ENCODE peak calls at places on chromosomes 7 and 10, in nine cellular contexts. F, J, Z, V, H, C, K, N and E are unnamed samples.

GRCh38 chr10:132856869-132857524 is 71.0 kb upstream of the NKX6-2 start:
- DNase-seq in C (no peak), J (no peak), K (no peak), H (no peak), Z (no peak), V (peak), N (no peak), F (no peak), E (no peak)

GRCh38 chr7:140027866-140028265 is 34.9 kb downstream of the PARP12 start:
- DNase-seq in V (no peak), C (no peak), N (no peak), K (no peak), J (no peak), H (no peak), F (no peak), Z (no peak), E (no peak)

GRCh38 chr7:140594131-140594691 is 46.4 kb downstream of the DENND2A start:
- DNase-seq in J (peak), V (no peak), N (no peak), H (no peak), C (no peak), Z (no peak), F (no peak), K (peak), E (no peak)

GRCh38 chr10:73218466-73219191 is 28.4 kb downstream of the DNAJC9 start:
- DNase-seq in K (peak), V (no peak), N (no peak), H (peak), F (no peak), C (no peak), J (no peak), Z (no peak), E (no peak)

GRCh38 chr10:89861584-89862287 is 160.3 kb downstream of the KIF20B start:
- DNase-seq in H (peak), N (no peak), C (peak), V (no peak), F (no peak), Z (no peak), J (no peak), K (no peak), E (peak)

GRCh38 chr10:77104459-77104980 is 533.1 kb downstream of the KCNMA1 start:
- DNase-seq in J (peak), N (no peak), F (no peak), C (peak), Z (no peak), H (no peak), K (no peak), V (peak), E (no peak)

GRCh38 chr7:129245533-129245932 is 20.7 kb downstream of the AHCYL2 start:
- DNase-seq in C (no peak), Z (no peak), H (no peak), V (no peak), F (no peak), N (no peak), J (no peak), K (no peak), E (no peak)

GRCh38 chr7:135467207-135467711 is 42.6 kb downstream of the CNOT4 start:
- DNase-seq in C (no peak), J (no peak), K (no peak), V (no peak), H (peak), Z (no peak), N (no peak), F (no peak), E (no peak)

GRCh38 chr10:35643151-35643975 is 1.3 kb upstream of the FZD8 start:
- DNase-seq in H (peak), F (peak), N (peak), K (peak), C (peak), V (peak), Z (peak), J (peak), E (peak)

GRCh38 chr7:77393261-77393660 is 22.9 kb downstream of the GSAP start:
- DNase-seq in V (no peak), Z (no peak), F (no peak), H (no peak), K (no peak), N (no peak), J (no peak), C (no peak), E (no peak)

GRCh38 chr10:109178576-109178975 is 744.7 kb downstream of the XPNPEP1 start:
- DNase-seq in K (no peak), H (no peak), N (no peak), C (no peak), J (no peak), Z (no peak), F (no peak), V (no peak), E (no peak)

GRCh38 chr7:94183289-94183749 is 179.2 kb upstream of the BET1 start:
- DNase-seq in V (no peak), F (no peak), H (peak), C (peak), N (peak), K (peak), J (no peak), Z (no peak), E (no peak)

GRCh38 chr7:99021941-99022560 is 121.9 kb downstream of the SMURF1 start:
- DNase-seq in K (peak), Z (no peak), F (peak), H (no peak), J (no peak), V (peak), N (no peak), C (no peak), E (no peak)

GRCh38 chr7:130921391-130922180 is 187.6 kb upstream of the KLF14 start:
- DNase-seq in K (peak), J (peak), F (peak), Z (peak), N (no peak), H (no peak), V (peak), C (no peak), E (no peak)

GRCh38 chr10:99612167-99612831 is 7.9 kb downstream of the SLC25A28 start:
- DNase-seq in C (peak), K (peak), V (no peak), H (peak), N (peak), J (no peak), F (no peak), Z (peak), E (peak)

GRCh38 chr7:19111474-19112143 is 5.8 kb downstream of the TWIST1 start:
- DNase-seq in V (no peak), J (no peak), C (no peak), K (no peak), F (no peak), H (no peak), Z (no peak), N (no peak), E (no peak)

GRCh38 chr10:62934258-62934657 is 118.1 kb upstream of the EGR2 start:
- DNase-seq in N (no peak), K (no peak), J (no peak), F (no peak), C (no peak), V (no peak), Z (no peak), H (no peak), E (no peak)

GRCh38 chr10:123552760-123553554 is 113.2 kb upstream of the GPR26 start:
- DNase-seq in C (no peak), V (peak), H (no peak), N (no peak), J (no peak), Z (no peak), F (no peak), K (no peak), E (no peak)

GRCh38 chr7:10973942-10974716 is 457 bp downstream of the PHF14 start:
- DNase-seq in K (peak), J (no peak), Z (no peak), F (peak), H (peak), N (no peak), C (peak), V (no peak), E (peak)

GRCh38 chr10:113283189-113283588 is 269.7 kb upstream of the HABP2 start:
- DNase-seq in N (no peak), K (no peak), V (no peak), J (no peak), Z (no peak), F (no peak), H (no peak), C (no peak), E (no peak)

GRCh38 chr7:45124351-45124750 is 12.9 kb upstream of the TBRG4 start:
- DNase-seq in V (no peak), F (no peak), K (no peak), H (no peak), C (no peak), N (no peak), J (no peak), Z (no peak), E (peak)

GRCh38 chr7:75716992-75717626 is 21.6 kb downstream of the HIP1 start:
- DNase-seq in C (peak), V (no peak), H (no peak), Z (no peak), N (no peak), J (no peak), K (peak), F (no peak), E (no peak)

GRCh38 chr10:117449636-117450035 is 74.4 kb upstream of the PDZD8 start:
- DNase-seq in N (no peak), V (no peak), K (peak), C (no peak), H (no peak), Z (no peak), F (peak), J (no peak), E (no peak)

GRCh38 chr10:1546431-1547110 is 190.8 kb downstream of the ADARB2 start:
- DNase-seq in V (no peak), Z (no peak), K (no peak), C (no peak), F (peak), H (no peak), N (no peak), J (no peak), E (no peak)

GRCh38 chr10:13536674-13537366 is 8.0 kb upstream of the BEND7 start:
- DNase-seq in H (peak), J (peak), C (peak), Z (peak), K (peak), V (peak), N (peak), F (peak), E (peak)

GRCh38 chr7:155495440-155496248 is 37.7 kb downstream of the EN2 start:
- DNase-seq in K (no peak), J (no peak), Z (no peak), F (no peak), V (no peak), N (no peak), C (no peak), H (no peak), E (no peak)

GRCh38 chr7:50379082-50379481 is 71.1 kb downstream of the FIGNL1 start:
- DNase-seq in Z (no peak), K (no peak), C (no peak), F (no peak), J (no peak), N (no peak), H (peak), V (peak), E (peak)

GRCh38 chr7:81584667-81585066 is 185.2 kb downstream of the HGF start:
- DNase-seq in J (no peak), C (no peak), Z (no peak), K (no peak), V (no peak), H (no peak), F (no peak), N (no peak), E (no peak)

GRCh38 chr7:46385662-46386309 is 464.7 kb upstream of the IGFBP3 start:
- DNase-seq in C (peak), K (no peak), V (no peak), F (no peak), Z (no peak), J (no peak), H (no peak), N (no peak), E (no peak)

GRCh38 chr10:11018426-11018818 is 750 bp downstream of the CELF2 start:
- DNase-seq in K (peak), J (peak), C (peak), N (peak), H (peak), Z (no peak), F (no peak), V (no peak), E (peak)

GRCh38 chr7:115019882-115020605 is 98.2 kb downstream of the MDFIC start:
- DNase-seq in V (no peak), J (no peak), C (no peak), K (no peak), Z (no peak), N (no peak), H (no peak), F (no peak), E (no peak)

GRCh38 chr7:32941996-32942782 is 15.1 kb upstream of the FKBP9 start:
- DNase-seq in J (peak), F (peak), K (peak), V (peak), Z (peak), C (peak), N (no peak), H (peak), E (peak)

GRCh38 chr7:150444674-150445365 is 5.6 kb upstream of the GIMAP8 start:
- DNase-seq in K (no peak), F (no peak), H (no peak), J (no peak), V (no peak), Z (no peak), N (no peak), C (no peak), E (peak)